ENCODE peak calls at places on chromosomes 3 and 15, in seven cellular contexts. K is HFFc6, V is SK-N-SH, H is psoas muscle, Y is PC-3, S is AG10803, I is ovary. C is an unnamed sample.

GRCh38 chr3:144966560-144966959 is 994.9 kb downstream of the DIPK2A start:
- DNase-seq in I (no peak), S (no peak), V (no peak), Y (no peak), K (no peak), H (no peak), C (no peak)

GRCh38 chr15:65529754-65530317 is 427 bp upstream of the HACD3 start:
- DNase-seq in V (no peak), H (no peak), I (no peak), S (no peak), K (no peak), Y (no peak), C (no peak)

GRCh38 chr15:76333720-76334437 is 2.7 kb upstream of the ISL2 start:
- DNase-seq in S (no peak), H (no peak), V (peak), I (no peak), Y (peak), K (no peak), C (peak)

GRCh38 chr15:95799286-95800187 is 531.0 kb upstream of the NR2F2 start:
- DNase-seq in S (peak), H (no peak), Y (peak), V (no peak), I (no peak), K (peak), C (no peak)

GRCh38 chr15:25846377-25846776 is 16.8 kb downstream of the ATP10A start:
- DNase-seq in S (no peak), I (no peak), H (no peak), Y (no peak), K (no peak), V (no peak), C (no peak)

GRCh38 chr3:193872265-193872753 is 263.6 kb upstream of the HES1 start:
- DNase-seq in K (peak), S (peak), Y (peak), H (no peak), I (no peak), V (peak), C (peak)

GRCh38 chr3:129312021-129312639 is 33.5 kb downstream of the HMCES start:
- DNase-seq in S (no peak), Y (no peak), I (no peak), K (peak), H (peak), V (no peak), C (peak)

GRCh38 chr15:62277816-62278394 is 112.8 kb upstream of the C2CD4B start:
- DNase-seq in S (no peak), I (no peak), H (no peak), Y (no peak), V (no peak), K (no peak), C (no peak)

GRCh38 chr15:20645956-20646355 is 104.4 kb upstream of the GOLGA6L6 start:
- DNase-seq in K (no peak), Y (no peak), I (no peak), V (no peak), H (peak), S (peak), C (no peak)

GRCh38 chr3:122730240-122730639 is 49.6 kb downstream of the PARP14 start:
- DNase-seq in Y (no peak), H (no peak), S (no peak), V (no peak), K (no peak), I (no peak), C (no peak)

GRCh38 chr15:65285291-65286068 is 1.2 kb downstream of the PARP16 start:
- DNase-seq in I (no peak), K (peak), S (peak), Y (no peak), H (no peak), V (no peak), C (no peak)

GRCh38 chr15:88738796-88739195 is 64.4 kb upstream of the ACAN start:
- DNase-seq in K (peak), V (no peak), H (no peak), S (no peak), Y (no peak), I (no peak), C (no peak)

GRCh38 chr15:32701863-32702262 is 15.9 kb upstream of the GREM1 start:
- DNase-seq in I (no peak), Y (no peak), H (no peak), K (no peak), S (no peak), V (no peak), C (no peak)

GRCh38 chr15:32704343-32705076 is 13.3 kb upstream of the GREM1 start:
- DNase-seq in K (peak), I (no peak), H (no peak), V (no peak), Y (peak), S (peak), C (no peak)

GRCh38 chr15:32709295-32710033 is 8.3 kb upstream of the GREM1 start:
- DNase-seq in K (no peak), V (no peak), Y (no peak), H (no peak), I (no peak), S (no peak), C (no peak)

GRCh38 chr15:32706704-32707103 is 11.1 kb upstream of the GREM1 start:
- DNase-seq in S (peak), V (no peak), Y (peak), I (no peak), H (no peak), K (peak), C (no peak)

GRCh38 chr15:32705450-32705849 is 12.4 kb upstream of the GREM1 start:
- DNase-seq in Y (no peak), V (no peak), H (no peak), I (no peak), S (no peak), K (no peak), C (no peak)
- TF ChIP-seq CTCF in Y (no peak), V (no peak), H (no peak), I (no peak), S (no peak), K (no peak), C (no peak)

DNA sequence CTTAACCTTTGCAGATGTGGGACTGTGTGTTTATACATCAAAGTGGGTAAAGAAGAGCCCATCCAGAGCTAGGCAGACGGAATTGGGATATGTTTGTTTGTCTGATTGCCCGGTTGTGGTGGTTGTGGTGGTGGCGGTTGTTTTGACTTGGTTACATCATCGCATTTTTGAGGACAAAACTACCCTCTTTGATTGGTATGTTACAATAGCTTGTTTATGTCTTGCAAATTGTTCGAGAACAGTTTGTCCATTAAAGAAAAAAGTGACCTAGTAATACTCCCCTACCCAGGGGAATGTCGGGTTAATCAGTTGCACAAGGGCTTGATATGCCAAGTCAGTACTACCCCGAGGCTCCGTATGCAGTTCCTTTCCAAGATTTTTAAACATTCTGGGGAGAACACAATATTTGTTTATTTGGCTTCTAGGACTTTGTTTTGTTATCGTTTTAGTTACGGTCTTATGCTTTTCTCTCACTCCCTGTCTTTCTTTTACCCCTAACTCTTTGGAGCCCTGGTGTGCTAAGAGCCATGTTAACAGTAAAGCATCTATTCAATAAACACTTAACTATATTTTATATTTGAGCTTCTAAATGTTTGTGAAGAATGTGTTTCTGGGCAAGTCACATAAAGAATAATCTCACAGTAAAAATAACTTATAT is 315.4 kb downstream of the LPP start:
- DNase-seq in K (no peak), V (no peak), I (no peak), Y (no peak), H (no peak), S (peak), C (no peak)
- TF ChIP-seq CTCF in K (no peak), V (no peak), I (no peak), Y (no peak), H (no peak), S (no peak), C (no peak)

DNA sequence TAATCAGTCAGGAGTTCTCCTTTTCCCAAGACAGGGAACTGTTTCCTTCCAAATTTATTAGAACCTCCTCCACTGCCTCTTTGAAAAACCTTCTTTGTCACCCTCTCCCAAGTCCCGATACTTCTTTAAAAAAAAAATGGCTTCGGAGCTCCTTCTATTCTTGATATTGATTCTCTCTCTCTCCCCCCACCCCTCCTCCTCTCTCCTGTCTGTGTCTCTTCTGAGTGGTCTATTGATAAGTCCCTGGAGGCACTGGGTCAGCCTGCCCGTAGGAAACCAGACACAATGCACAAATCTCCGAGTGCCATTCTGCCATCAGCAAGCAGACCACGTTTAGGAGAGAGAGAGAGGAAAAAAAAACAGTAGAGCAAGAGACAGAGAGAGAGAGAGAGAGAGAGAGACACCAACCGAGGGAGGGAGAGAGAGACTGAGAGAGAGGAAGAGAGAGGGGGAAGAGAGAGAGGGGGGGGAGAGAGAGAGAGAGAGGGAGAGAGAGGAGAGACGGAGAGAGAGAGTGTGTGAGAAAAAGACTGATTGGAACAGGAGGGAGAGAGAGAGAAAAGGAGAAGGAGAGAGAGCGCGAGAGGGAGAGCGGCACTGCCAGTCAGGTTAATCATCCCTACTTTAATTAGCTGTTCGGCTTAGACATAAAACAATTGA is 160.9 kb downstream of the TIGIT start:
- DNase-seq in Y (no peak), V (peak), I (peak), H (no peak), K (no peak), S (peak), C (no peak)
- TF ChIP-seq CTCF in Y (no peak), V (no peak), I (peak), H (no peak), K (no peak), S (no peak), C (no peak)

GRCh38 chr15:33971811-33972210 is 3.5 kb downstream of the CHRM5 start:
- DNase-seq in H (no peak), S (no peak), K (no peak), V (no peak), I (no peak), Y (no peak), C (no peak)

GRCh38 chr15:33980159-33980558 is 11.9 kb downstream of the CHRM5 start:
- DNase-seq in S (no peak), H (no peak), Y (no peak), I (no peak), V (no peak), K (no peak), C (no peak)

DNA sequence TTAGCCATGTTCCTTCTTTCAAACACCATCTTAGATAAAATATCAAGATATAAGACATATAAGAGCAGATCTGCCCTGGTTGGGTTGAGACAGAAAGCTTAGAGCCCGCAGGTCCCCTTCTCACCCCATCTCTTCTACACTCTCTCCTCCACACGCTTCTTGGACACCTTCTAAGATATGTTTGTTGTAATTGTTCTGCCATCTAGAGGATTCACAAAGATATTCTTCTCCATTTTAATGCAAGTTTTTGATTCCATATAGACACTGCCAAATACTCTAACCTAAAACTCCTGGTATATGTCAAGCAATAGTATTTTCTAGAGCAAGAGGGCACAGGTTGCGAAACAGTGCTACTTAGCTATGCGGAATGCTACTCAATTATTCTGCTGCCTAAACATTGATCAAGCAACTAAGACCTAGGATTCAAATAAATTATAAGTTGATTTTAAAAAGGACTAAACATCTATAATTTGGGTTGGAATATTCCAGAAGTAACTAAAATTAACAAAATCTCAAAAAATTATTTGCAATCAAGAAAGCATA is 6.8 kb downstream of the CHRM5 start:
- DNase-seq in I (no peak), V (no peak), S (no peak), H (no peak), Y (peak), K (no peak), C (no peak)
- TF ChIP-seq CTCF in I (no peak), V (peak), S (no peak), H (no peak), Y (peak), K (peak), C (no peak)

DNA sequence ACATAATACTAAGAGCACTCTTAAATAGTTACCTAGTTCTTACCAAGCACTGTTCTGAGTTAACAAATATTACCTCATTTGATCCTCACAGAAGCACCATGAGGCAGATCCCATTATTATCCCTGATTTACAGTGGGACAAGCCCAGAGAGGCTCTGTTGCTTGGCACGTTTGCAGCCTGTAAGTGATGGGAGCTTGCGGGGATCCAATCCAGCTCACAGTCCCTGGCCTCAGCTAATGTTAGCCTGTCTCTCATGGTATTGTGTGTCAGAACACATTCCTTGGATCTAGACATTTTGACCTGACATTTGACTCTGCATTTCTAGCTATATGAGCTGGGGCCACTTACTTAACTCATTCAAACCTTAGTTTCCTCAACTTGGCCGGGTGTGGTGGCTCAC is 246.9 kb upstream of the LRTM1 start:
- DNase-seq in H (no peak), Y (no peak), K (no peak), S (no peak), V (no peak), I (no peak), C (no peak)
- TF ChIP-seq CTCF in H (no peak), Y (no peak), K (no peak), S (no peak), V (no peak), I (no peak), C (no peak)

C was measured in GM13977.